ENCODE peak calls at places on chromosomes 16 and 17, in seven cellular contexts. One of them, this sample, is unnamed.

GRCh38 chr16:20318437-20318836 is 8.9 kb downstream of the GP2 start:
- DNase-seq in cerebellar cortex: no peak
- DNase-seq in endothelial cell: no peak
- DNase-seq in HuH-7: no peak
- DNase-seq in non-pigmented ciliary epithelial cell: no peak
- DNase-seq in NCI-H2171 treated with DMSO at 0.1 percent for 48 hours: no peak
- DNase-seq in effector CD4-positive, alpha-beta T cell: no peak
- DNase-seq in this sample: no peak

GRCh38 chr17:78497115-78497540 is 80.1 kb downstream of the DNAH17 start:
- DNase-seq in effector CD4-positive, alpha-beta T cell: peak
- DNase-seq in endothelial cell: peak
- DNase-seq in cerebellar cortex: peak
- DNase-seq in non-pigmented ciliary epithelial cell: peak
- DNase-seq in HuH-7: peak
- DNase-seq in NCI-H2171 treated with DMSO at 0.1 percent for 48 hours: peak
- DNase-seq in this sample: peak

GRCh38 chr16:73124665-73125064 is 76.7 kb upstream of the ZFHX3 start:
- DNase-seq in endothelial cell: no peak
- DNase-seq in non-pigmented ciliary epithelial cell: no peak
- DNase-seq in HuH-7: no peak
- DNase-seq in cerebellar cortex: no peak
- DNase-seq in NCI-H2171 treated with DMSO at 0.1 percent for 48 hours: no peak
- DNase-seq in effector CD4-positive, alpha-beta T cell: no peak
- DNase-seq in this sample: no peak

GRCh38 chr17:38872671-38873385 is 3.0 kb downstream of the LASP1 start:
- DNase-seq in endothelial cell: no peak
- DNase-seq in effector CD4-positive, alpha-beta T cell: no peak
- DNase-seq in NCI-H2171 treated with DMSO at 0.1 percent for 48 hours: no peak
- DNase-seq in non-pigmented ciliary epithelial cell: no peak
- DNase-seq in cerebellar cortex: no peak
- DNase-seq in HuH-7: no peak
- DNase-seq in this sample: no peak

GRCh38 chr17:43983515-43984411 is 20.7 kb upstream of the NAGS start:
- DNase-seq in NCI-H2171 treated with DMSO at 0.1 percent for 48 hours: no peak
- DNase-seq in cerebellar cortex: no peak
- DNase-seq in non-pigmented ciliary epithelial cell: no peak
- DNase-seq in effector CD4-positive, alpha-beta T cell: no peak
- DNase-seq in HuH-7: peak
- DNase-seq in endothelial cell: peak
- DNase-seq in this sample: no peak

GRCh38 chr16:27429981-27430441 is 28.0 kb downstream of the IL21R start:
- DNase-seq in NCI-H2171 treated with DMSO at 0.1 percent for 48 hours: no peak
- DNase-seq in endothelial cell: peak
- DNase-seq in effector CD4-positive, alpha-beta T cell: no peak
- DNase-seq in HuH-7: no peak
- DNase-seq in non-pigmented ciliary epithelial cell: no peak
- DNase-seq in cerebellar cortex: no peak
- DNase-seq in this sample: no peak

GRCh38 chr17:6779411-6779810 is 3.4 kb downstream of the FBXO39 start:
- DNase-seq in HuH-7: no peak
- DNase-seq in effector CD4-positive, alpha-beta T cell: no peak
- DNase-seq in NCI-H2171 treated with DMSO at 0.1 percent for 48 hours: no peak
- DNase-seq in endothelial cell: no peak
- DNase-seq in cerebellar cortex: no peak
- DNase-seq in non-pigmented ciliary epithelial cell: no peak
- DNase-seq in this sample: no peak

GRCh38 chr17:15782809-15783208 is 50.7 kb downstream of the TBC1D26 start:
- DNase-seq in non-pigmented ciliary epithelial cell: no peak
- DNase-seq in effector CD4-positive, alpha-beta T cell: no peak
- DNase-seq in NCI-H2171 treated with DMSO at 0.1 percent for 48 hours: no peak
- DNase-seq in endothelial cell: no peak
- DNase-seq in HuH-7: no peak
- DNase-seq in cerebellar cortex: peak
- DNase-seq in this sample: no peak

GRCh38 chr16:88703486-88704309 is 2.5 kb downstream of the RNF166 start:
- DNase-seq in effector CD4-positive, alpha-beta T cell: peak
- DNase-seq in non-pigmented ciliary epithelial cell: no peak
- DNase-seq in endothelial cell: no peak
- DNase-seq in cerebellar cortex: no peak
- DNase-seq in NCI-H2171 treated with DMSO at 0.1 percent for 48 hours: no peak
- DNase-seq in HuH-7: no peak
- DNase-seq in this sample: peak

GRCh38 chr16:66240996-66241395 is 125.5 kb upstream of the CDH5 start:
- DNase-seq in cerebellar cortex: no peak
- DNase-seq in endothelial cell: no peak
- DNase-seq in non-pigmented ciliary epithelial cell: no peak
- DNase-seq in effector CD4-positive, alpha-beta T cell: no peak
- DNase-seq in NCI-H2171 treated with DMSO at 0.1 percent for 48 hours: no peak
- DNase-seq in HuH-7: no peak
- DNase-seq in this sample: no peak

GRCh38 chr17:77722366-77722765 is 236.1 kb upstream of the TNRC6C start:
- DNase-seq in cerebellar cortex: no peak
- DNase-seq in NCI-H2171 treated with DMSO at 0.1 percent for 48 hours: no peak
- DNase-seq in non-pigmented ciliary epithelial cell: no peak
- DNase-seq in HuH-7: no peak
- DNase-seq in endothelial cell: no peak
- DNase-seq in effector CD4-positive, alpha-beta T cell: no peak
- DNase-seq in this sample: no peak

GRCh38 chr16:53892155-53892554 is 188.2 kb downstream of the FTO start:
- DNase-seq in effector CD4-positive, alpha-beta T cell: peak
- DNase-seq in NCI-H2171 treated with DMSO at 0.1 percent for 48 hours: peak
- DNase-seq in endothelial cell: peak
- DNase-seq in HuH-7: peak
- DNase-seq in non-pigmented ciliary epithelial cell: peak
- DNase-seq in cerebellar cortex: peak
- DNase-seq in this sample: no peak

GRCh38 chr17:62681061-62681938 is 53.8 kb downstream of the MRC2 start:
- DNase-seq in non-pigmented ciliary epithelial cell: no peak
- DNase-seq in effector CD4-positive, alpha-beta T cell: no peak
- DNase-seq in cerebellar cortex: no peak
- DNase-seq in HuH-7: no peak
- DNase-seq in NCI-H2171 treated with DMSO at 0.1 percent for 48 hours: no peak
- DNase-seq in endothelial cell: no peak
- DNase-seq in this sample: no peak

GRCh38 chr16:84826558-84826941 is 6.8 kb downstream of the CRISPLD2 start:
- DNase-seq in cerebellar cortex: no peak
- DNase-seq in effector CD4-positive, alpha-beta T cell: no peak
- DNase-seq in non-pigmented ciliary epithelial cell: no peak
- DNase-seq in HuH-7: no peak
- DNase-seq in NCI-H2171 treated with DMSO at 0.1 percent for 48 hours: no peak
- DNase-seq in endothelial cell: no peak
- DNase-seq in this sample: no peak

GRCh38 chr16:73019456-73020362 is 28.2 kb downstream of the ZFHX3 start:
- DNase-seq in NCI-H2171 treated with DMSO at 0.1 percent for 48 hours: no peak
- DNase-seq in endothelial cell: no peak
- DNase-seq in effector CD4-positive, alpha-beta T cell: no peak
- DNase-seq in HuH-7: no peak
- DNase-seq in cerebellar cortex: no peak
- DNase-seq in non-pigmented ciliary epithelial cell: peak
- DNase-seq in this sample: no peak